ENCODE peak calls at places on chromosomes 1 and 21, in five cellular contexts. Y, S, P, C and U are unnamed samples.

GRCh38 chr1:168260393-168260792 is 20.3 kb upstream of the TBX19 start:
- DNase-seq in C (no peak), P (no peak), Y (no peak), S (no peak), U (no peak)

GRCh38 chr1:50929376-50929958 is 30.6 kb downstream of the FAF1 start:
- DNase-seq in S (no peak), P (peak), Y (no peak), C (no peak), U (peak)

GRCh38 chr1:246786606-246787238 is 62.5 kb downstream of the SCCPDH start:
- DNase-seq in C (no peak), P (no peak), S (no peak), Y (no peak), U (no peak)

GRCh38 chr21:39979321-39979720 is 112.1 kb downstream of the PCP4 start:
- DNase-seq in P (no peak), Y (no peak), S (no peak), C (no peak), U (no peak)

GRCh38 chr21:39003982-39004775 is 179.1 kb downstream of the PSMG1 start:
- DNase-seq in P (no peak), C (no peak), S (no peak), Y (no peak), U (no peak)

GRCh38 chr1:31574749-31575372 is 1.5 kb upstream of the TINAGL1 start:
- DNase-seq in P (no peak), Y (no peak), C (no peak), S (no peak), U (no peak)

GRCh38 chr1:77063118-77063517 is 156.1 kb downstream of the PIGK start:
- DNase-seq in P (no peak), C (no peak), S (no peak), Y (no peak), U (no peak)

GRCh38 chr1:31624354-31625179 is 7.1 kb downstream of the HCRTR1 start:
- DNase-seq in Y (no peak), P (no peak), S (no peak), C (no peak), U (no peak)

GRCh38 chr1:219582310-219582709 is 30.6 kb downstream of the ZC3H11B start:
- DNase-seq in S (no peak), Y (no peak), P (no peak), C (no peak), U (peak)

GRCh38 chr1:56473582-56474270 is 105.6 kb downstream of the PLPP3 start:
- DNase-seq in C (no peak), S (no peak), Y (no peak), P (no peak), U (no peak)

GRCh38 chr1:204295666-204296065 is 64.1 kb downstream of the PLEKHA6 start:
- DNase-seq in P (no peak), C (peak), Y (no peak), S (no peak), U (no peak)

GRCh38 chr1:228174482-228175315 is 9.1 kb downstream of the IBA57 start:
- DNase-seq in S (peak), C (no peak), Y (no peak), P (peak), U (no peak)

GRCh38 chr1:204584699-204585372 is 68.6 kb downstream of the MDM4 start:
- DNase-seq in Y (no peak), P (peak), S (no peak), C (no peak), U (no peak)

GRCh38 chr1:55989971-55990370 is 589.4 kb downstream of the PLPP3 start:
- DNase-seq in P (no peak), C (no peak), Y (no peak), S (no peak), U (no peak)

GRCh38 chr1:116508984-116509980 is 61.5 kb downstream of the CD58 start:
- DNase-seq in Y (no peak), C (no peak), S (no peak), P (no peak), U (no peak)

GRCh38 chr1:54795841-54796468 is 5.2 kb downstream of the TTC22 start:
- DNase-seq in P (no peak), S (no peak), Y (no peak), C (peak), U (no peak)

GRCh38 chr21:41374177-41374712 is 12.4 kb downstream of the MX2 start:
- DNase-seq in S (no peak), Y (no peak), C (no peak), P (no peak), U (no peak)
- TF ChIP-seq CTCF in S (no peak), Y (no peak), C (no peak), P (no peak), U (no peak)

GRCh38 chr1:92953491-92953890 is 7.8 kb downstream of the DIPK1A start:
- DNase-seq in P (no peak), Y (no peak), C (no peak), S (no peak), U (no peak)

GRCh38 chr1:92948071-92948470 is 13.2 kb downstream of the DIPK1A start:
- DNase-seq in P (no peak), Y (no peak), S (no peak), C (no peak), U (no peak)

GRCh38 chr1:92952714-92953113 is 8.5 kb downstream of the DIPK1A start:
- DNase-seq in S (no peak), Y (no peak), C (no peak), P (no peak), U (no peak)

GRCh38 chr1:92949937-92950817 is 11.1 kb downstream of the DIPK1A start:
- DNase-seq in P (no peak), Y (no peak), S (no peak), C (no peak), U (no peak)

GRCh38 chr1:92951141-92951582 is 10.1 kb downstream of the DIPK1A start:
- DNase-seq in C (no peak), S (no peak), Y (no peak), P (no peak), U (no peak)
- TF ChIP-seq CTCF in C (no peak), S (no peak), Y (no peak), P (no peak), U (no peak)

GRCh38 chr1:39076799-39077148 is 50.6 kb downstream of the NDUFS5 start:
- DNase-seq in C (no peak), Y (no peak), P (no peak), S (no peak), U (no peak)
- TF ChIP-seq CTCF in C (no peak), Y (no peak), P (no peak), S (no peak), U (no peak)

GRCh38 chr1:52348704-52349301 is 17.2 kb downstream of the CC2D1B start:
- DNase-seq in Y (no peak), C (no peak), P (peak), S (no peak), U (no peak)
- TF ChIP-seq CTCF in Y (peak), C (peak), P (peak), S (no peak), U (peak)

GRCh38 chr1:53190210-53190611 is 6.4 kb upstream of the CPT2 start:
- DNase-seq in Y (no peak), C (no peak), S (no peak), P (no peak), U (no peak)
- TF ChIP-seq CTCF in Y (no peak), C (no peak), S (no peak), P (no peak), U (peak)

GRCh38 chr1:15403962-15404580 is 5.6 kb upstream of the EFHD2 start:
- DNase-seq in C (no peak), P (no peak), S (no peak), Y (no peak), U (no peak)
- TF ChIP-seq CTCF in C (no peak), P (no peak), S (no peak), Y (no peak), U (no peak)

DNA sequence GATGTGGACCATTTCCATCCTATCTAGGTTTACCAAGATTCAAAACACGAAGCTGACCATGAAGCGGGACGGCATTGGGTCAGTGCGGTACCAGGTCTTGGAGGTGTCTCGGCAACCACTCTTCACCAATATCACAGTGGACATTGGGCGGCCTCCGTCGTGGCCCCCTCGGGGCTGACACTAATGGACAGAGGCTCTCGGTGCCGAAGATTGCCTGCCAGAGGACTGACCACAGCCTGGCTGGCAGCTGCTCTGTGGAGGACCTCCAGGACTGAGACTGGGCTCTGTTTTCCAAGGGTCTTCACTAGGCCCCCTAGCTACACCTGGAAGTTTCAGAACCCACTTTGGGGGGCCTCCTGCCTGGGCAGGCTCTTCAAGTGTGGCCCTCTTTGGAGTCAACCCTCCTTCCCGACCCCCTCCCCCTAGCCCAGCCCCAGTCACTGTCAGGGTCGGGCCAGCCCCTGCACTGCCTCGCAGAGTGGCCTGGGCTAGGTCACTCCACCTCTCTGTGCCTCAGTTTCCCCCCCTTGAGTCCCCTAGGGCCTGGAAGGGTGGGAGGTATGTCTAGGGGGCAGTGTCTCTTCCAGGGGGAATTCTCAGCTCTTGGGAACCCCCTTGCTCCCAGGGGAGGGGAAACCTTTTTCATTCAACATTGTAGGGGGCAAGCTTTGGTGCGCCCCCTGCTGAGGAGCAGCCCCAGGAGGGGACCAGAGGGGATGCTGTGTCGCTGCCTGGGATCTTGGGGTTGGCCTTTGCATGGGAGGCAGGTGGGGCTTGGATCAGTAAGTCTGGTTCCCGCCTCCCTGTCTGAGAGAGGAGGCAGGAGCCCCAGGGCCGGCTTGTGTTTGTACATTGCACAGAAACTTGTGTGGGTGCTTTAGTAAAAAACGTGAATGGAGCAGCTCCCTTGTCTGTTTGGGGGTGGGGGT is 864 bp upstream of the CCDC24 start:
- DNase-seq in C (no peak), P (peak), Y (no peak), S (peak), U (no peak)
- TF ChIP-seq CTCF in C (no peak), P (peak), Y (no peak), S (no peak), U (no peak)

DNA sequence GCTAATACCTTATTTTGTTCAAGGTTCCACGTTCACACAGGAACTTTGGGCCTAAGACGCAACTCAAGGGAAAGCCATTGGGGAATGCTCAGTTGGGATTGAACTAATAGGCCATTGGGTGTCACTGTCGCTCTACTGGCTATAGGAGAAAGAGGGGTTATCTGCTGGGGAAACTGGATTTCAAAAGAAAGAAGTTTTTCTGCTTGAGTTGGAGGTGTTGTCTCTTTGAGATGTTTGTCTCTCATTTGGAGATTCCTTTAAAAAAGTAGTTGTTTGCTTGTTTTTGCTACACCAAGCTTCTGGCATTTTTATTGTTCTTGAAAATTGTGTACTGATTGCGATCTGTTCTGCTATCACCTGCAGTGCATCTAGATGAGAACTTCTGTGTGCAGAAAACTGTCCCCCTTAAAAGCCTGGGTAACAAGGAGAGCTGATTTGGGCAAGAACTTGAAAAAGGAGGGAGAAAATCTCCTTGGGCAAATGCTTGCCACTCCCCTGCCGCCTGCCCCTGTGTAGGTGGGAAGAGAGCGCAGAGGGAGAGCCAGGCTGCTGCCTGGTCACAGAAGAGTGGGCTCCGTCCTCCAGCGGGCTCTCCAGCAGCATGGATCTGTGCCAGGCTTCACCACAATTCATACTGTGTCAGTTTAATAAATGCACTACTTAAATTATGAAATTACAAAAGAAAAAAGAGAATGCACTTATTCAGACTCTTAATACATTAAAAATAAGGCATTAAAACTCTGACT is 39.9 kb downstream of the PEX14 start:
- DNase-seq in P (peak), S (no peak), C (no peak), Y (no peak), U (no peak)
- TF ChIP-seq CTCF in P (peak), S (peak), C (peak), Y (peak), U (peak)

GRCh38 chr1:160884579-160884978 is 401 bp downstream of the ITLN1 start:
- DNase-seq in C (no peak), P (peak), S (no peak), Y (no peak), U (no peak)
- TF ChIP-seq CTCF in C (no peak), P (peak), S (no peak), Y (no peak), U (peak)

DNA sequence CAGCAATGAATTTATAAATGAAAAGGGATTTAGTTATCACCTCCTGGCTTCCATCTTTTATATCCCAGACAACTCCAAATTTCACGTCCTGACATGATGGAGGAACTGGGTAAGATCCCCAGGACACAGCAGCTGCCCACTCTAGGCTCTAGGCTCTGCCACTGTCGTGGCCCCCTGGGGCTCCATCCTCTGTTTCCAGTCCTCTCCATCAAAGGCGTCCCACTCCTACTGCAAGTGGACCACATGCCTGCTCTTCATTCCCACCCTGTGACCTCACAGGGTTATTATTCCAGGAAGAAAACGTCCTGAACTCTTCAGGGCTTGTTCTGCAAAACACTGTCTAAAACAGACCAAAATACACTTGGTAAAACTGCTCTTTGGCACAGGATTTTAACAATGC is 11.9 kb downstream of the URB1 start:
- DNase-seq in P (no peak), S (no peak), Y (no peak), C (no peak), U (no peak)
- TF ChIP-seq CTCF in P (no peak), S (no peak), Y (no peak), C (no peak), U (no peak)